ENCODE peak calls at places on chromosome 22, in five cellular contexts. One of them, this sample, is unnamed.
A peak's percentile ranks its signal among the peaks of the same experiment; 100 is the strongest.

GRCh38 chr22:33526434-33527107 is 393.7 kb downstream of the LARGE1 start:
- DNase-seq in left cardiac atrium: no peak
- DNase-seq in NCI-H1092: no peak
- DNase-seq in AG09309: no peak
- DNase-seq in astrocyte of the cerebellum: no peak
- DNase-seq in this sample: no peak

GRCh38 chr22:23216331-23217170 is 36.2 kb downstream of the BCR start:
- DNase-seq in left cardiac atrium: no peak
- DNase-seq in NCI-H1092: no peak
- DNase-seq in AG09309: no peak
- DNase-seq in astrocyte of the cerebellum: no peak
- DNase-seq in this sample: no peak

GRCh38 chr22:28185130-28185529 is 266.1 kb upstream of the PITPNB start:
- DNase-seq in left cardiac atrium: no peak
- DNase-seq in NCI-H1092: no peak
- DNase-seq in AG09309: no peak
- DNase-seq in astrocyte of the cerebellum: no peak
- DNase-seq in this sample: no peak

GRCh38 chr22:45805413-45805812 is 133.8 kb downstream of the ATXN10 start:
- DNase-seq in left cardiac atrium: no peak
- DNase-seq in NCI-H1092: no peak
- DNase-seq in AG09309: no peak
- DNase-seq in astrocyte of the cerebellum: no peak
- DNase-seq in this sample: no peak

GRCh38 chr22:18931905-18932652 is 4.0 kb downstream of the PRODH start:
- DNase-seq in left cardiac atrium: no peak
- DNase-seq in NCI-H1092: no peak
- DNase-seq in AG09309: no peak
- DNase-seq in astrocyte of the cerebellum: no peak
- DNase-seq in this sample: no peak

GRCh38 chr22:42419328-42419881 is 12.8 kb downstream of the NFAM1 start:
- DNase-seq in left cardiac atrium: no peak
- DNase-seq in NCI-H1092: no peak
- DNase-seq in AG09309: no peak
- DNase-seq in astrocyte of the cerebellum: no peak
- DNase-seq in this sample: peak; percentile 13

GRCh38 chr22:43066844-43067385 is 22.3 kb downstream of the TTLL1 start:
- DNase-seq in left cardiac atrium: no peak
- DNase-seq in NCI-H1092: no peak
- DNase-seq in AG09309: peak; percentile 28
- DNase-seq in astrocyte of the cerebellum: no peak
- DNase-seq in this sample: no peak

GRCh38 chr22:50684986-50685385 is 12.4 kb downstream of the SHANK3 start:
- DNase-seq in left cardiac atrium: peak; percentile 28
- DNase-seq in NCI-H1092: no peak
- DNase-seq in AG09309: no peak
- DNase-seq in astrocyte of the cerebellum: peak; percentile 48
- DNase-seq in this sample: no peak

GRCh38 chr22:25085930-25086901 is 113.4 kb upstream of the CRYBB3 start:
- DNase-seq in left cardiac atrium: peak; percentile 77
- DNase-seq in NCI-H1092: no peak
- DNase-seq in AG09309: no peak
- DNase-seq in astrocyte of the cerebellum: no peak
- DNase-seq in this sample: no peak

GRCh38 chr22:47572443-47572842 is 810.0 kb downstream of the TBC1D22A start:
- DNase-seq in left cardiac atrium: no peak
- DNase-seq in NCI-H1092: no peak
- DNase-seq in AG09309: no peak
- DNase-seq in astrocyte of the cerebellum: no peak
- DNase-seq in this sample: no peak

GRCh38 chr22:24554316-24555159 is at the start of gene GUCD1:
- DNase-seq in left cardiac atrium: no peak
- DNase-seq in NCI-H1092: peak; percentile 6
- DNase-seq in AG09309: no peak
- DNase-seq in astrocyte of the cerebellum: no peak
- DNase-seq in this sample: peak; percentile 2

GRCh38 chr22:36928826-36929535 is 15.6 kb downstream of the CSF2RB start:
- DNase-seq in left cardiac atrium: no peak
- DNase-seq in NCI-H1092: no peak
- DNase-seq in AG09309: no peak
- DNase-seq in astrocyte of the cerebellum: no peak
- DNase-seq in this sample: no peak

GRCh38 chr22:39244496-39245129 is at the start of gene PDGFB:
- DNase-seq in left cardiac atrium: peak; percentile 57
- DNase-seq in NCI-H1092: no peak
- DNase-seq in AG09309: no peak
- DNase-seq in astrocyte of the cerebellum: no peak
- DNase-seq in this sample: peak; percentile 6